ENCODE peak calls at places on chromosome X, in nine cellular contexts. One of them, this sample, is unnamed. For H3K4me1, the result is how much of the 10 kb centered on the place peaks cover.

GRCh38 chrX:150525061-150525919 is 43.1 kb upstream of the MTM1 start:
- DNase-seq in transverse colon: no peak
- DNase-seq in ovary: no peak
- DNase-seq in pancreas: peak
- DNase-seq in right cardiac atrium: peak
- DNase-seq in esophagus squamous epithelium: no peak
- DNase-seq in SK-N-SH: no peak
- DNase-seq in Panc1: no peak
- DNase-seq in aorta: peak
- DNase-seq in this sample: peak

GRCh38 chrX:65926095-65927019 is 113.5 kb downstream of the VSIG4 start:
- DNase-seq in transverse colon: peak
- DNase-seq in esophagus squamous epithelium: no peak
- DNase-seq in ovary: no peak
- DNase-seq in aorta: no peak
- DNase-seq in pancreas: no peak
- DNase-seq in SK-N-SH: no peak
- DNase-seq in right cardiac atrium: no peak
- DNase-seq in Panc1: no peak
- DNase-seq in this sample: no peak

GRCh38 chrX:40105016-40105790 is 7.4 kb upstream of the BCOR start:
- DNase-seq in pancreas: peak
- DNase-seq in aorta: peak
- DNase-seq in transverse colon: peak
- DNase-seq in SK-N-SH: peak
- DNase-seq in Panc1: no peak
- DNase-seq in right cardiac atrium: peak
- DNase-seq in ovary: peak
- DNase-seq in esophagus squamous epithelium: no peak
- DNase-seq in this sample: peak

GRCh38 chrX:24207826-24208225 is 58.3 kb downstream of the ZFX start:
- DNase-seq in right cardiac atrium: no peak
- DNase-seq in aorta: no peak
- DNase-seq in esophagus squamous epithelium: no peak
- DNase-seq in Panc1: no peak
- DNase-seq in ovary: no peak
- DNase-seq in SK-N-SH: no peak
- DNase-seq in pancreas: no peak
- DNase-seq in transverse colon: no peak
- DNase-seq in this sample: no peak

GRCh38 chrX:48897157-48897620 is 379 bp downstream of the TIMM17B start:
- DNase-seq in esophagus squamous epithelium: no peak
- DNase-seq in SK-N-SH: peak
- DNase-seq in right cardiac atrium: peak
- DNase-seq in transverse colon: peak
- DNase-seq in Panc1: no peak
- DNase-seq in ovary: peak
- DNase-seq in aorta: peak
- DNase-seq in pancreas: peak
- DNase-seq in this sample: peak

GRCh38 chrX:103361798-103362197 is 5.5 kb downstream of the TCEAL9 start:
- DNase-seq in right cardiac atrium: no peak
- DNase-seq in transverse colon: no peak
- DNase-seq in esophagus squamous epithelium: no peak
- DNase-seq in aorta: no peak
- DNase-seq in SK-N-SH: no peak
- DNase-seq in ovary: no peak
- DNase-seq in Panc1: no peak
- DNase-seq in pancreas: no peak
- DNase-seq in this sample: no peak

GRCh38 chrX:487836-488235 is 101.1 kb upstream of the PPP2R3B start:
- DNase-seq in right cardiac atrium: no peak
- DNase-seq in pancreas: no peak
- DNase-seq in ovary: no peak
- DNase-seq in aorta: no peak
- DNase-seq in Panc1: no peak
- DNase-seq in esophagus squamous epithelium: no peak
- DNase-seq in transverse colon: no peak
- DNase-seq in SK-N-SH: no peak
- DNase-seq in this sample: no peak

GRCh38 chrX:147741776-147742175 is 169.9 kb upstream of the FMR1 start:
- DNase-seq in esophagus squamous epithelium: no peak
- DNase-seq in ovary: no peak
- DNase-seq in Panc1: no peak
- DNase-seq in transverse colon: no peak
- DNase-seq in aorta: no peak
- DNase-seq in SK-N-SH: no peak
- DNase-seq in pancreas: no peak
- DNase-seq in right cardiac atrium: no peak
- DNase-seq in this sample: no peak

GRCh38 chrX:97429101-97429500 is 545.4 kb downstream of the RPA4 start:
- DNase-seq in esophagus squamous epithelium: no peak
- DNase-seq in right cardiac atrium: no peak
- DNase-seq in aorta: no peak
- DNase-seq in SK-N-SH: no peak
- DNase-seq in ovary: no peak
- DNase-seq in pancreas: no peak
- DNase-seq in Panc1: no peak
- DNase-seq in transverse colon: no peak
- DNase-seq in this sample: no peak

GRCh38 chrX:110384490-110384889 is 25.8 kb downstream of the RTL9 start:
- DNase-seq in SK-N-SH: no peak
- DNase-seq in ovary: no peak
- DNase-seq in aorta: no peak
- DNase-seq in esophagus squamous epithelium: no peak
- DNase-seq in pancreas: no peak
- DNase-seq in Panc1: no peak
- DNase-seq in transverse colon: no peak
- DNase-seq in right cardiac atrium: no peak
- DNase-seq in this sample: no peak

GRCh38 chrX:47358387-47359065 is 11.9 kb upstream of the ZNF157 start:
- DNase-seq in ovary: no peak
- DNase-seq in right cardiac atrium: no peak
- DNase-seq in SK-N-SH: no peak
- DNase-seq in transverse colon: no peak
- DNase-seq in aorta: no peak
- DNase-seq in esophagus squamous epithelium: no peak
- DNase-seq in pancreas: no peak
- DNase-seq in Panc1: no peak
- DNase-seq in this sample: no peak

GRCh38 chrX:136214551-136214950 is 36.6 kb downstream of the MAP7D3 start:
- DNase-seq in Panc1: no peak
- DNase-seq in aorta: no peak
- DNase-seq in SK-N-SH: no peak
- DNase-seq in ovary: no peak
- DNase-seq in transverse colon: no peak
- DNase-seq in pancreas: no peak
- DNase-seq in right cardiac atrium: no peak
- DNase-seq in esophagus squamous epithelium: no peak
- DNase-seq in this sample: no peak

GRCh38 chrX:15274946-15275345 is 5.1 kb upstream of the ASB9 start:
- DNase-seq in esophagus squamous epithelium: no peak
- DNase-seq in right cardiac atrium: no peak
- DNase-seq in ovary: no peak
- DNase-seq in transverse colon: no peak
- DNase-seq in aorta: no peak
- DNase-seq in Panc1: no peak
- DNase-seq in SK-N-SH: no peak
- DNase-seq in pancreas: no peak
- DNase-seq in this sample: no peak

GRCh38 chrX:14028473-14028872 is 1.2 kb downstream of the GEMIN8 start:
- DNase-seq in ovary: no peak
- DNase-seq in right cardiac atrium: no peak
- DNase-seq in pancreas: no peak
- DNase-seq in SK-N-SH: no peak
- DNase-seq in esophagus squamous epithelium: no peak
- DNase-seq in transverse colon: no peak
- DNase-seq in Panc1: no peak
- DNase-seq in aorta: no peak
- DNase-seq in this sample: no peak

GRCh38 chrX:14032383-14032782 is 2.7 kb upstream of the GEMIN8 start:
- DNase-seq in pancreas: no peak
- DNase-seq in ovary: peak
- DNase-seq in right cardiac atrium: no peak
- DNase-seq in aorta: no peak
- DNase-seq in esophagus squamous epithelium: no peak
- DNase-seq in Panc1: no peak
- DNase-seq in transverse colon: peak
- DNase-seq in SK-N-SH: peak
- DNase-seq in this sample: peak

GRCh38 chrX:14029039-14029424 is 660 bp downstream of the GEMIN8 start:
- DNase-seq in SK-N-SH: peak
- DNase-seq in right cardiac atrium: no peak
- DNase-seq in aorta: no peak
- DNase-seq in Panc1: no peak
- DNase-seq in pancreas: no peak
- DNase-seq in esophagus squamous epithelium: no peak
- DNase-seq in transverse colon: no peak
- DNase-seq in ovary: no peak
- DNase-seq in this sample: no peak

GRCh38 chrX:14029425-14030247 is at the start of gene GEMIN8:
- DNase-seq in pancreas: peak
- DNase-seq in transverse colon: peak
- DNase-seq in Panc1: no peak
- DNase-seq in right cardiac atrium: peak
- DNase-seq in aorta: peak
- DNase-seq in esophagus squamous epithelium: peak
- DNase-seq in ovary: peak
- DNase-seq in SK-N-SH: peak
- DNase-seq in this sample: peak

DNA sequence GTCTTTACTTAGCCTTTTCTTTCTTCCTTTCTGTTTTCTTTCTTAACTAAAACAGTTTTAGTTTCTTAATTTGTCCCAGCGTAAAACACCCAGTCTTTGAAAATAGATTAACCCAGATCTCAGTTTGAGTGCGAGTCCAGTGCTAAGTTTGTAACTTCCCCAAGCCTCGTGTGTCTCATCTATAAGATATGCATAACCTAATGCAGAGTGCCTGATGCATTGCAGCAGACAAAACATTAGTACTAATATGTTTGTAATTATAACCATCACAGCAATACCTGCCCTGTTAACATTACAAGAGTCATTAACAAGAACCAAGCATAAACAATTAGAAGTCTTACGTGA is 528 bp upstream of the GEMIN8 start:
- DNase-seq in ovary: no peak
- DNase-seq in aorta: no peak
- DNase-seq in pancreas: no peak
- DNase-seq in esophagus squamous epithelium: no peak
- DNase-seq in right cardiac atrium: no peak
- DNase-seq in Panc1: no peak
- DNase-seq in transverse colon: no peak
- DNase-seq in SK-N-SH: no peak
- DNase-seq in this sample: no peak
- H3K4me1 ChIP-seq in ovary: under half
- H3K4me1 ChIP-seq in aorta: under half
- H3K4me1 ChIP-seq in pancreas: under half
- H3K4me1 ChIP-seq in esophagus squamous epithelium: under half
- H3K4me1 ChIP-seq in right cardiac atrium: under half
- H3K4me1 ChIP-seq in Panc1: under half
- H3K4me1 ChIP-seq in transverse colon: under half
- H3K4me1 ChIP-seq in SK-N-SH: under half
- H3K4me1 ChIP-seq in this sample: under half

DNA sequence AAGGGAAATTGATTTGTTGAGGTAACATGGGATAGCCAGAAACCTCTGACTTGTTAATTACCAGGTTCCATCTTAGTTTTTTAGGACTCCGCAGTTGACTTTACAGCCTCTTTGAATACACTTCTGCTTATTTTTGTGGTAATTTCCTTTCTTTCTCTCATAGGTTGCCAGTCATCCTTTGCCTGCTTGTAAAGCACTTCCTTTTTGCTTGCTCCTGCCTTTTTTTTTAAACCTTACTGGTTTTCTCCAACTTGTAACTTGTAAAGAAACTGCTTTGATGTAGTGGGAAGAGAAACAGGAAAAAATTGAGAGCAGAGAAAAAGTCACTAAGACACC is 2.6 kb downstream of the PGK1 start:
- DNase-seq in Panc1: no peak
- DNase-seq in pancreas: no peak
- DNase-seq in SK-N-SH: no peak
- DNase-seq in aorta: no peak
- DNase-seq in transverse colon: no peak
- DNase-seq in right cardiac atrium: no peak
- DNase-seq in esophagus squamous epithelium: no peak
- DNase-seq in ovary: no peak
- DNase-seq in this sample: no peak
- H3K4me1 ChIP-seq in Panc1: under half
- H3K4me1 ChIP-seq in pancreas: under half
- H3K4me1 ChIP-seq in SK-N-SH: under half
- H3K4me1 ChIP-seq in aorta: under half
- H3K4me1 ChIP-seq in transverse colon: under half
- H3K4me1 ChIP-seq in right cardiac atrium: under half
- H3K4me1 ChIP-seq in esophagus squamous epithelium: under half
- H3K4me1 ChIP-seq in ovary: under half
- H3K4me1 ChIP-seq in this sample: under half

DNA sequence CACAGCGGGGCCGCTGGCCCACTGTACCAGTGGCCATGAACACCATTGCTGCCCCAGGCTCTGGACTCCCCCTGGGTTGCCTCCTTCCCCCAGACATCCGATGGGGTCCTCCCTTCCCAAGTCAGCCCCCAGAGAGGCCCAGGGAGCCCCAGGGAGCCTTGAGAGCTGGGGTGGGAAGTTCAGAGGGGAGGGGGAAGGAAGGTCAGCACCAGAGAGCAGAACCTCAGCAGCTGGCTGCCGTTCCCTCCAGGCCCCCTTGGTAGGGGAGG is 464 bp upstream of the ARHGAP4 start:
- DNase-seq in ovary: no peak
- DNase-seq in aorta: no peak
- DNase-seq in esophagus squamous epithelium: no peak
- DNase-seq in right cardiac atrium: no peak
- DNase-seq in transverse colon: no peak
- DNase-seq in Panc1: no peak
- DNase-seq in SK-N-SH: no peak
- DNase-seq in pancreas: no peak
- DNase-seq in this sample: no peak
- H3K4me1 ChIP-seq in ovary: under half
- H3K4me1 ChIP-seq in aorta: under half
- H3K4me1 ChIP-seq in esophagus squamous epithelium: under half
- H3K4me1 ChIP-seq in right cardiac atrium: under half
- H3K4me1 ChIP-seq in transverse colon: under half
- H3K4me1 ChIP-seq in Panc1: half or more
- H3K4me1 ChIP-seq in SK-N-SH: under half
- H3K4me1 ChIP-seq in pancreas: under half
- H3K4me1 ChIP-seq in this sample: under half

DNA sequence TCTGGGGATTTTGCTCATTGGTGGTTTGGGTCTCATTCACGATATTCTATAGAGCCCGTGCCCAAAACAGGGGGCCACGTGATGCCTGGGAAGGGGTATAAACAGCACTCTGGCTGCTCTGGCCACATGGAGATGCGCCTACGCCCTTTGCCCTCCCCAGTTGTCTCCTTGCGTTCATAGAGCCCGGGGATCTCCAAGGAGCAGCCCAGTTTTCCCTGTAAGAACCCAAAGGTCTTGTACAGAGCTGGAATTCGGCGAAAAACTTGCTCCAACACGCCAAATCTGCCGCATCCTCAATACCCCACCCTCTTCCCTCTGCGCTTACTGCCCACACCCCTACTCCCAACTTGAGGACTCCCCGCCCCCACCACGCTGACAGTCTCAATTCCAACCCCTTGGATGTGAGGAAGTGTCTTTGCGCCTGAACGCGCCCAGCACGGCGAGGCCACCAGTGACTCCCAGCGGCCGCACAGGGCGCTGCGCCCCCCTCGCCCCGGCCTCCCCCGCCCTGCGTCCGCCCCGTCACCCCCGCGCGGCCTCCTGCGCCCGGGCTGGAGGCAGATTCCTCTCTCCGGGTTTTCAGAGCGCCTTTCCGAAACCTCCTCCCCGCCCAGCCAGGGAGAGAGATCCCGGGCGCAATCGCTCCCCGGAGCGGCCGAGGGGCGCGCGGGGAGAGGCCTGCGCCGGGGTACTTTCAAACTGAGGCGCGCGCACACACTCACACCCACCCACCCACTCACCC is at the start of gene NHS:
- DNase-seq in esophagus squamous epithelium: no peak
- DNase-seq in transverse colon: peak
- DNase-seq in SK-N-SH: peak
- DNase-seq in ovary: peak
- DNase-seq in right cardiac atrium: peak
- DNase-seq in aorta: peak
- DNase-seq in pancreas: peak
- DNase-seq in Panc1: no peak
- DNase-seq in this sample: peak
- H3K4me1 ChIP-seq in esophagus squamous epithelium: under half
- H3K4me1 ChIP-seq in transverse colon: under half
- H3K4me1 ChIP-seq in SK-N-SH: under half
- H3K4me1 ChIP-seq in ovary: under half
- H3K4me1 ChIP-seq in right cardiac atrium: under half
- H3K4me1 ChIP-seq in aorta: under half
- H3K4me1 ChIP-seq in pancreas: under half
- H3K4me1 ChIP-seq in Panc1: under half
- H3K4me1 ChIP-seq in this sample: under half